ENCODE peak calls at places on chromosome 6, in ten cellular contexts. K is mucosa of descending colon, S is PC-3, X is choroid plexus epithelial cell, P is BJ, W is transverse colon, C is heart left ventricle, Q is AG04450, N is left ventricle myocardium inferior, V is tibial nerve. O is an unnamed sample.

GRCh38 chr6:106475280-106475679 is 114.8 kb downstream of the CRYBG1 start:
- DNase-seq in K (no peak), S (peak; percentile 7), X (no peak), P (no peak), W (no peak), C (no peak), Q (no peak), N (no peak), V (no peak), O (no peak)

GRCh38 chr6:16982827-16983226 is 119.0 kb upstream of the STMND1 start:
- DNase-seq in K (no peak), S (no peak), X (peak; percentile 90), P (peak; percentile 76), W (no peak), C (peak; percentile 20), Q (peak; percentile 98), N (no peak), V (no peak), O (no peak)

GRCh38 chr6:109461733-109462526 is 6.4 kb upstream of the MICAL1 start:
- DNase-seq in K (no peak), S (peak; percentile 41), X (no peak), P (no peak), W (no peak), C (no peak), Q (no peak), N (no peak), V (no peak), O (no peak)

GRCh38 chr6:29974901-29975560 is 32.7 kb downstream of the HLA-A start:
- DNase-seq in K (no peak), S (no peak), X (no peak), P (no peak), W (no peak), C (no peak), Q (no peak), N (no peak), V (no peak), O (no peak)

GRCh38 chr6:139066080-139066479 is 37.5 kb downstream of the ABRACL start:
- DNase-seq in K (no peak), S (no peak), X (no peak), P (no peak), W (no peak), C (no peak), Q (no peak), N (no peak), V (no peak), O (no peak)

GRCh38 chr6:12296255-12296573 is 6.1 kb downstream of the EDN1 start:
- DNase-seq in K (no peak), S (peak; percentile 91), X (peak; percentile 64), P (peak; percentile 88), W (peak; percentile 69), C (no peak), Q (peak; percentile 43), N (no peak), V (no peak), O (peak; percentile 67)

GRCh38 chr6:75922226-75922625 is 150.2 kb downstream of the IMPG1 start:
- DNase-seq in K (no peak), S (peak; percentile 30), X (peak; percentile 33), P (no peak), W (no peak), C (no peak), Q (no peak), N (no peak), V (no peak), O (no peak)

GRCh38 chr6:101116337-101116736 is 235.2 kb upstream of the ASCC3 start:
- DNase-seq in K (no peak), S (no peak), X (no peak), P (no peak), W (no peak), C (no peak), Q (no peak), N (no peak), V (no peak), O (no peak)

GRCh38 chr6:7341989-7342742 is 29.2 kb upstream of the SSR1 start:
- DNase-seq in K (no peak), S (peak; percentile 48), X (no peak), P (no peak), W (no peak), C (no peak), Q (no peak), N (no peak), V (no peak), O (no peak)

GRCh38 chr6:165229216-165229615 is 80.2 kb downstream of the C6orf118 start:
- DNase-seq in K (no peak), S (no peak), X (no peak), P (no peak), W (no peak), C (no peak), Q (no peak), N (no peak), V (no peak), O (no peak)

GRCh38 chr6:71239694-71240093 is 48.9 kb upstream of the OGFRL1 start:
- DNase-seq in K (no peak), S (no peak), X (peak; percentile 48), P (no peak), W (no peak), C (no peak), Q (no peak), N (no peak), V (no peak), O (no peak)

GRCh38 chr6:85113934-85114582 is 335.8 kb upstream of the NT5E start:
- DNase-seq in K (no peak), S (no peak), X (peak; percentile 19), P (no peak), W (no peak), C (no peak), Q (no peak), N (no peak), V (peak; percentile 31), O (no peak)
- H3K4me3 ChIP-seq in K (no peak overlapping the region), S (no peak overlapping the region), X (no peak overlapping the region), P (peak overlapping the region; percentile 1), W (no peak overlapping the region), C (peak overlapping the region; percentile 27), Q (no peak overlapping the region), N (peak overlapping the region; percentile 40), V (no peak overlapping the region), O (no peak overlapping the region)

DNA sequence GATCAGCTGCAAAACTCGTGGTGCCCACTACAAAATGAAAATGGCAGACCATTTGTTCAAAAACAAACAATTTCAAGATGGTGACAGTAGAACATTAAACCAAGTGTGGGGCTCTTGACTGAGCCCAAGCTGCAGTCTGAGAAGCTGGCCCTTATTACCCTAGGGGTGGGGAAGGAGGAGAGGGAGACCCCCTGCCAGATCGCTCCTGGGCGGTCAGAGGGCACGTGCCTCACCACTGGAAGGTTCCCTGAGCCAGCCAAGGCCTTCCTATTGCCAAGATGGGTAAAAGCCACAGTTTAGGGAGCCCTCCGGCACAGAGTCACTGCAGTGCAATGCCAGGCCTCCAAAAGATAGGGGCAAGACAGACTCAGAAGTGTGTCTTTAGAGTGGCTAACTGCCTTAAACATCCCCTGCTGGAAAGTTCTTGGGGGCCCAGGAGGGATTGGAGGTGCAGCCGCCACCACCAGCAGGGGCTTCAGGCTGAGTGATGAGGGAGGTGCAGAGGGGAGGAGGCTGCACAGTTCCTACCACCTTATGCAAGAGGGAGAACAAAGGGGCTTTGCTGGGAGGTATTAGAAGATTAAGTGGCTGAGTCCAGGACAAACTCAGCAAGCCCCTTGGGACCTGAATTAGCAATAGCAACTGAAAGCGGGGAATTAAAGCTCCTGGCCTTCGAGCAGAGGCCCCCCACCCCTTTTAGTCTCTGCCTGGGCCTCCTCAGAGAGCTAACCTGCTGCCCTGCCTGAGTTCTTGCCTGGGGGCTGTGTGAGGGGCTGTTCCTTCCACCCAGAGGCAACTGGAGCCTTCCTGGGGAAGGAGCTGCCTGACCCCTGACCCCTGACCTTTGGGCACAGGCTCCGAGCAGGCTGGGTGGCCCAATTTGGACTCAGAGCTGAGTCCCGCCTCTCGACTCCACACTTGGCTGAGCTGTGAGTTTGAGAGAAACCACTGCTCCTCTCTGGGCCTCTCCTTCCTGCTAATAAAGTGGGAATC is 88.4 kb downstream of the VEGFA start:
- DNase-seq in K (no peak), S (no peak), X (no peak), P (no peak), W (no peak), C (no peak), Q (no peak), N (no peak), V (no peak), O (no peak)
- TF ChIP-seq CTCF in K (no peak), S (no peak), X (no peak), P (no peak), W (no peak), C (no peak), Q (no peak), N (no peak), V (no peak), O (no peak)

GRCh38 chr6:2952557-2953095 is 18.7 kb downstream of the SERPINB6 start:
- DNase-seq in K (peak; percentile 90), S (peak; percentile 76), X (peak; percentile 83), P (peak; percentile 78), W (peak; percentile 87), C (peak; percentile 72), Q (peak; percentile 75), N (peak; percentile 77), V (peak; percentile 56), O (no peak)
- H3K4me3 ChIP-seq in K (no peak overlapping the region), S (no peak overlapping the region), X (peak overlapping the region; percentile 47), P (no peak overlapping the region), W (no peak overlapping the region), C (no peak overlapping the region), Q (peak overlapping the region; percentile 11), N (peak overlapping the region; percentile 26), V (peak overlapping the region; percentile 1), O (no peak overlapping the region)

GRCh38 chr6:144248470-144249301 is 36.4 kb upstream of the UTRN start:
- DNase-seq in K (no peak), S (peak; percentile 7), X (peak; percentile 77), P (peak; percentile 85), W (no peak), C (no peak), Q (peak; percentile 37), N (no peak), V (no peak), O (no peak)

GRCh38 chr6:144248003-144248402 is 37.1 kb upstream of the UTRN start:
- DNase-seq in K (no peak), S (no peak), X (no peak), P (no peak), W (no peak), C (no peak), Q (no peak), N (no peak), V (no peak), O (no peak)

DNA sequence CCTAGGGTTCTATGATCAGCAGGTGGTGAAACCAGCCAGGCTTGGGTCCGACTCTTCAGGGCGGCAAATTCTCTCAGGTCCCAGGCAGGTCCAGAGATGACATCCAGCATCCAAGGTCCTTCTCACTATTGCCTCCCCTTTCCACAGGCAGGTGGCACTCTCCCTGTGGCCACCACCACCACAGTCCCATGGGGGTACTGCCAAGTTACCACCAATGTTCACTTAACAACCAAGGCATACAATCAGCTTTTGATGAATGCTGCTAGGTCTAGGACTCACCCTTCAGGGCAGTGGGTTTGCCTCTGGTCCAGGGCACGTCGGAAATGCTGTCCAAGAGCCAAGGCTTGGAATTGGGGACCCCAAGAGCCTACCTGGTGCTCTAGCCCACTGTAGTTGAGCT is 40.4 kb upstream of the UTRN start:
- DNase-seq in K (no peak), S (no peak), X (no peak), P (no peak), W (no peak), C (no peak), Q (no peak), N (no peak), V (no peak), O (no peak)
- TF ChIP-seq CTCF in K (no peak), S (no peak), X (no peak), P (no peak), W (no peak), C (no peak), Q (no peak), N (no peak), V (no peak), O (peak; percentile 11)

GRCh38 chr6:56849876-56850275 is 105.0 kb upstream of the BEND6 start:
- DNase-seq in K (no peak), S (no peak), X (peak; percentile 76), P (no peak), W (no peak), C (no peak), Q (no peak), N (no peak), V (no peak), O (no peak)
- H3K4me3 ChIP-seq in K (no peak overlapping the region), S (no peak overlapping the region), X (peak overlapping the region; percentile 71), P (peak overlapping the region; percentile 40), W (no peak overlapping the region), C (peak overlapping the region; percentile 0), Q (peak overlapping the region; percentile 69), N (peak overlapping the region; percentile 66), V (no peak overlapping the region), O (no peak overlapping the region)

O was measured in epithelial cell of proximal tubule.